ENCODE peak calls at places on chromosomes 13 and 19, in five cellular contexts. One of them, this sample, is unnamed.
A peak's percentile ranks its signal among the peaks of the same experiment; 100 is the strongest.

GRCh38 chr19:8612807-8613171 is 2.3 kb upstream of the ADAMTS10 start:
- DNase-seq in HepG2: no peak
- DNase-seq in GM12878: no peak
- DNase-seq in H1: no peak
- DNase-seq in K562: no peak
- DNase-seq in this sample: no peak

GRCh38 chr13:111546921-111547675 is 226.7 kb downstream of the TEX29 start:
- DNase-seq in HepG2: no peak
- DNase-seq in GM12878: no peak
- DNase-seq in H1: no peak
- DNase-seq in K562: no peak
- DNase-seq in this sample: no peak

GRCh38 chr19:10501971-10502523 is 1.1 kb downstream of the KEAP1 start:
- DNase-seq in HepG2: peak; percentile 33
- DNase-seq in GM12878: no peak
- DNase-seq in H1: peak; percentile 71
- DNase-seq in K562: no peak
- DNase-seq in this sample: no peak

GRCh38 chr19:31461814-31462539 is 112.7 kb upstream of the TSHZ3 start:
- DNase-seq in HepG2: no peak
- DNase-seq in GM12878: no peak
- DNase-seq in H1: no peak
- DNase-seq in K562: no peak
- DNase-seq in this sample: no peak

GRCh38 chr19:58531052-58531600 is 11.5 kb upstream of the ZBTB45 start:
- DNase-seq in HepG2: no peak
- DNase-seq in GM12878: no peak
- DNase-seq in H1: no peak
- DNase-seq in K562: no peak
- DNase-seq in this sample: no peak

GRCh38 chr19:30214651-30215051 is 157.5 kb upstream of the ZNF536 start:
- DNase-seq in HepG2: no peak
- DNase-seq in GM12878: peak; percentile 1
- DNase-seq in H1: peak; percentile 41
- DNase-seq in K562: no peak
- DNase-seq in this sample: no peak

GRCh38 chr19:1469936-1470863 is 8.8 kb downstream of the C19orf25 start:
- DNase-seq in HepG2: no peak
- DNase-seq in GM12878: no peak
- DNase-seq in H1: peak; percentile 78
- DNase-seq in K562: peak; percentile 78
- DNase-seq in this sample: peak; percentile 42

GRCh38 chr19:41540041-41540695 is 35.8 kb upstream of the CEACAM21 start:
- DNase-seq in HepG2: no peak
- DNase-seq in GM12878: no peak
- DNase-seq in H1: no peak
- DNase-seq in K562: no peak
- DNase-seq in this sample: no peak

GRCh38 chr19:28319208-28319607 is 893.7 kb downstream of the UQCRFS1 start:
- DNase-seq in HepG2: no peak
- DNase-seq in GM12878: no peak
- DNase-seq in H1: no peak
- DNase-seq in K562: no peak
- DNase-seq in this sample: no peak

GRCh38 chr13:101949681-101950080 is 452.2 kb downstream of the FGF14 start:
- DNase-seq in HepG2: no peak
- DNase-seq in GM12878: no peak
- DNase-seq in H1: no peak
- DNase-seq in K562: no peak
- DNase-seq in this sample: no peak

GRCh38 chr13:51786425-51787010 is 17.4 kb downstream of the DHRS12 start:
- DNase-seq in HepG2: no peak
- DNase-seq in GM12878: no peak
- DNase-seq in H1: no peak
- DNase-seq in K562: no peak
- DNase-seq in this sample: no peak

GRCh38 chr19:13095934-13096890 is 6.4 kb downstream of the LYL1 start:
- DNase-seq in HepG2: peak; percentile 67
- DNase-seq in GM12878: no peak
- DNase-seq in H1: peak; percentile 84
- DNase-seq in K562: peak; percentile 68
- DNase-seq in this sample: no peak

GRCh38 chr13:20388184-20388583 is 137.5 kb downstream of the CRYL1 start:
- DNase-seq in HepG2: no peak
- DNase-seq in GM12878: no peak
- DNase-seq in H1: no peak
- DNase-seq in K562: no peak
- DNase-seq in this sample: no peak

GRCh38 chr13:59356607-59357006 is 807.1 kb downstream of the DIAPH3 start:
- DNase-seq in HepG2: no peak
- DNase-seq in GM12878: no peak
- DNase-seq in H1: no peak
- DNase-seq in K562: no peak
- DNase-seq in this sample: no peak

GRCh38 chr19:33273065-33273736 is 29.1 kb downstream of the CEBPA start:
- DNase-seq in HepG2: no peak
- DNase-seq in GM12878: no peak
- DNase-seq in H1: no peak
- DNase-seq in K562: no peak
- DNase-seq in this sample: no peak

GRCh38 chr19:56595548-56595899 is 422 bp downstream of the ZNF71 start:
- DNase-seq in HepG2: no peak
- DNase-seq in GM12878: no peak
- DNase-seq in H1: no peak
- DNase-seq in K562: no peak
- DNase-seq in this sample: no peak

GRCh38 chr19:56594446-56594782 is 688 bp upstream of the ZNF71 start:
- DNase-seq in HepG2: no peak
- DNase-seq in GM12878: no peak
- DNase-seq in H1: no peak
- DNase-seq in K562: no peak
- DNase-seq in this sample: no peak

GRCh38 chr19:56596676-56597075 is 1.6 kb downstream of the ZNF71 start:
- DNase-seq in HepG2: no peak
- DNase-seq in GM12878: no peak
- DNase-seq in H1: no peak
- DNase-seq in K562: no peak
- DNase-seq in this sample: no peak

GRCh38 chr19:56597696-56598095 is 2.6 kb downstream of the ZNF71 start:
- DNase-seq in HepG2: no peak
- DNase-seq in GM12878: no peak
- DNase-seq in H1: no peak
- DNase-seq in K562: no peak
- DNase-seq in this sample: no peak

GRCh38 chr19:56594783-56595547 is at the start of gene ZNF71:
- DNase-seq in HepG2: peak; percentile 58
- DNase-seq in GM12878: peak; percentile 23
- DNase-seq in H1: peak; percentile 94
- DNase-seq in K562: no peak
- DNase-seq in this sample: no peak
- TF ChIP-seq POLR2AphosphoS5 in HepG2: no peak
- TF ChIP-seq POLR2AphosphoS5 in GM12878: no peak
- TF ChIP-seq POLR2AphosphoS5 in H1: no peak
- TF ChIP-seq POLR2AphosphoS5 in K562: no peak
- TF ChIP-seq POLR2AphosphoS5 in this sample: no peak

GRCh38 chr13:73467103-73467502 is 408.3 kb downstream of the KLF5 start:
- DNase-seq in HepG2: no peak
- DNase-seq in GM12878: no peak
- DNase-seq in H1: no peak
- DNase-seq in K562: no peak
- DNase-seq in this sample: no peak

GRCh38 chr13:73466561-73466960 is 407.8 kb downstream of the KLF5 start:
- DNase-seq in HepG2: no peak
- DNase-seq in GM12878: no peak
- DNase-seq in H1: no peak
- DNase-seq in K562: no peak
- DNase-seq in this sample: no peak

GRCh38 chr13:73465629-73465974 is 406.8 kb downstream of the KLF5 start:
- DNase-seq in HepG2: no peak
- DNase-seq in GM12878: no peak
- DNase-seq in H1: no peak
- DNase-seq in K562: no peak
- DNase-seq in this sample: peak; percentile 26

GRCh38 chr13:73462241-73462640 is 403.4 kb downstream of the KLF5 start:
- DNase-seq in HepG2: no peak
- DNase-seq in GM12878: no peak
- DNase-seq in H1: no peak
- DNase-seq in K562: no peak
- DNase-seq in this sample: no peak

DNA sequence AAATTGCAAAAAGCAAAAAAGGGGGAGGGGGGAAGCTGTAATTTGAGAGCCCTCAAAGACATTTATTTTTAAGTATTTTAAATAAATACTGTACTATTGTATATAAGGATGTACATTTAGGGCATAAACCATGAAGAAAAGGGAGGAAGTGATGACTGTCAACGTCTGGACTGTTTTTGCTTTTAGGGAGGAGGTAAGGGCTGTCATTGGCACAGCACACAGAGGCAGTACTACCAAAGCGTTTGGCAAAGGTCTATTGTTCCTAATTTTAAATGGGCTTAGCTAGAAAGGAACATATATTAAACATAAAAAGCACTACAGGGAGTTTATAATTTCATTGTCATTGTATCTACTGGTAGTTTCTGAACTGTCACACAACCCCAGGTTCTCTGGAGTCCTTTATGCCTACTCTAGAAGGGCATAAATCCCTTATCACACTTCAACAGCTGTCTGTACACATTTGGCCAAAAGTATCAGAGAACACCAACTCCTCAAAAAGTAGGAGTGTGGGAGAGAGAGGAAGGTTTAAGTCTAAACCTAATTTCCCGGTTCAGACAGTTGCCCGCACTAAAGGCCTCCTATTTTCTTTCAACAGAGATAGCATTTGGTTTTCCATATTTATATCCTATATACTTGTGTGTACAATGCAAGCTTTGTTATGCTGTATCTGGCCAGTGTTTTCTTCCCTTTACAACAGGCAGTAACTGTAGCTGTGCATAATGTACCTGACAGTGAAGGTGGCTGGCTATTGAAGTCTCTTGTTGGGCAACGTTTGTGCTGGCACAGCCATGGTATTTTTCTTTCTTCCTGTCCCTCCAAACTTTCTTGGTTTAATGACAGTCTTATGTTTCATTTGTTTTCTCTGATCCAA is 406.2 kb downstream of the KLF5 start:
- DNase-seq in HepG2: no peak
- DNase-seq in GM12878: no peak
- DNase-seq in H1: no peak
- DNase-seq in K562: peak; percentile 13
- DNase-seq in this sample: no peak
- TF ChIP-seq SRF in HepG2: no peak
- TF ChIP-seq SRF in GM12878: no peak
- TF ChIP-seq SRF in H1: no peak
- TF ChIP-seq SRF in K562: no peak
- TF ChIP-seq SRF in this sample: no peak

DNA sequence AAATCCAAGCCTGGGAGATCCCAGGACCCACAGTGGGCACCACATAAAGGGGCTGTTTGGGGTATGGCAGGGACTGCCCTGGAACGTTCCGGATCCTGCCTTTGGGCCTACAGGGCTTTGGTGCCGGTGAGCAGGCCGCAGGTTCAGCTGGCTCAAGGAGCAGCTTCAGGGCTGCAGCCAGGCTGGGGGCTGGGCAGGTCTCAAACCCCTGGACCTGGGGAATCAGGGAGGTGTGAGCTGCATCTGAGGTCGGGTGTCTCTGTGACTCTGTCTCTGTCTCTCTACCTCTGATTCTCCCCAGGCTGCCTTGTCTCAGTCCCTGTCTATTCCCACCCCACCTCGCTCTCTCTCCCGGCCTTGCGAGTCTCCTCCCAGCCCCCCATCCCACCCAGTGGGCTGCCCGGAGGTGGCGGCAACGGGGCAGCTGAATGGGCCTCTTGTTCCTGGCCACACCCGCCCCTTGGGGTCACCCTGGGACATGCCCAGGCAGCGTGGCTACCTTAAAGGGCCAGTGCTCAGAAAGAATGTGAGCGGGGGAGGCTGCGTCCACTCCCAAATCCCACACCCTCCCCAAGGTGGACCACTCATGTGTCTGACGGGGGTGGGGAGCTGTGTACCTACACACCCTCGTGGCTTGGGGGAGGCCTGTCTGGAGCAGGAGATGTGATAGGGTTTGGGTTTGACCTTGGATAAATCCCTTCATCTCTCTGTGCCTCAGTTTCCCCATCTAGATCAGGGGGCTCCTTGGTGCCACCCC is 31.1 kb downstream of the NFIC start:
- DNase-seq in HepG2: peak; percentile 90
- DNase-seq in GM12878: no peak
- DNase-seq in H1: peak; percentile 56
- DNase-seq in K562: peak; percentile 45
- DNase-seq in this sample: peak; percentile 21
- TF ChIP-seq POLR2AphosphoS5 in HepG2: peak; percentile 46
- TF ChIP-seq POLR2AphosphoS5 in GM12878: no peak
- TF ChIP-seq POLR2AphosphoS5 in H1: no peak
- TF ChIP-seq POLR2AphosphoS5 in K562: no peak
- TF ChIP-seq POLR2AphosphoS5 in this sample: peak; percentile 32

GRCh38 chr19:6239871-6240676 is 39.7 kb downstream of the MLLT1 start:
- DNase-seq in HepG2: no peak
- DNase-seq in GM12878: no peak
- DNase-seq in H1: no peak
- DNase-seq in K562: peak; percentile 46
- DNase-seq in this sample: no peak
- TF ChIP-seq SRF in HepG2: no peak
- TF ChIP-seq SRF in GM12878: no peak
- TF ChIP-seq SRF in H1: no peak
- TF ChIP-seq SRF in K562: no peak
- TF ChIP-seq SRF in this sample: no peak

GRCh38 chr19:2969104-2969504 is 8.3 kb upstream of the TLE6 start:
- DNase-seq in HepG2: no peak
- DNase-seq in GM12878: no peak
- DNase-seq in H1: no peak
- DNase-seq in K562: no peak
- DNase-seq in this sample: no peak
- TF ChIP-seq POLR2AphosphoS5 in HepG2: no peak
- TF ChIP-seq POLR2AphosphoS5 in GM12878: no peak
- TF ChIP-seq POLR2AphosphoS5 in H1: no peak
- TF ChIP-seq POLR2AphosphoS5 in K562: no peak
- TF ChIP-seq POLR2AphosphoS5 in this sample: no peak

GRCh38 chr13:91165758-91166157 is 181.7 kb upstream of the MIR17HG start:
- DNase-seq in HepG2: no peak
- DNase-seq in GM12878: no peak
- DNase-seq in H1: no peak
- DNase-seq in K562: no peak
- DNase-seq in this sample: no peak

GRCh38 chr13:91166714-91167511 is 180.6 kb upstream of the MIR17HG start:
- DNase-seq in HepG2: no peak
- DNase-seq in GM12878: no peak
- DNase-seq in H1: no peak
- DNase-seq in K562: no peak
- DNase-seq in this sample: no peak

GRCh38 chr13:91158015-91158390 is 189.5 kb upstream of the MIR17HG start:
- DNase-seq in HepG2: no peak
- DNase-seq in GM12878: no peak
- DNase-seq in H1: no peak
- DNase-seq in K562: no peak
- DNase-seq in this sample: no peak

GRCh38 chr13:91157273-91158014 is 190.0 kb upstream of the MIR17HG start:
- DNase-seq in HepG2: no peak
- DNase-seq in GM12878: no peak
- DNase-seq in H1: no peak
- DNase-seq in K562: no peak
- DNase-seq in this sample: no peak

GRCh38 chr13:91162180-91162579 is 185.3 kb upstream of the MIR17HG start:
- DNase-seq in HepG2: no peak
- DNase-seq in GM12878: no peak
- DNase-seq in H1: no peak
- DNase-seq in K562: no peak
- DNase-seq in this sample: no peak
- TF ChIP-seq SRF in HepG2: no peak
- TF ChIP-seq SRF in GM12878: no peak
- TF ChIP-seq SRF in H1: no peak
- TF ChIP-seq SRF in K562: no peak
- TF ChIP-seq SRF in this sample: no peak

This sample was measured in HCT116.